ENCODE peak calls at places on chromosomes 5 and 9, in seven cellular contexts. V is Peyer's patch, K is uterus, W is tibial nerve, E is heart left ventricle, M is HCT116, P is IMR-90. R is an unnamed sample.

GRCh38 chr5:172758077-172758835 is 12.7 kb downstream of the DUSP1 start:
- DNase-seq in V (no peak), K (peak; percentile 29), W (no peak), E (no peak), M (no peak), P (peak; percentile 97), R (no peak)

GRCh38 chr5:172444110-172444510 is 10.2 kb downstream of the SH3PXD2B start:
- DNase-seq in V (no peak), K (no peak), W (no peak), E (no peak), M (no peak), P (peak; percentile 78), R (peak; percentile 85)

GRCh38 chr5:69517763-69518212 is 25.2 kb downstream of the OCLN start:
- DNase-seq in V (no peak), K (no peak), W (no peak), E (no peak), M (no peak), P (peak; percentile 40), R (no peak)

GRCh38 chr5:543351-543750 is 19.1 kb upstream of the SLC9A3 start:
- DNase-seq in V (no peak), K (no peak), W (no peak), E (no peak), M (no peak), P (no peak), R (no peak)

GRCh38 chr9:103397868-103398600 is 402.9 kb downstream of the CYLC2 start:
- DNase-seq in V (no peak), K (no peak), W (no peak), E (no peak), M (peak; percentile 7), P (no peak), R (no peak)

GRCh38 chr5:103466494-103466893 is 96.1 kb downstream of the NUDT12 start:
- DNase-seq in V (no peak), K (no peak), W (no peak), E (no peak), M (no peak), P (peak; percentile 62), R (no peak)

GRCh38 chr9:121619566-121619965 is 31.9 kb upstream of the DAB2IP start:
- DNase-seq in V (no peak), K (no peak), W (no peak), E (no peak), M (no peak), P (no peak), R (no peak)

GRCh38 chr9:88782931-88783451 is 208.3 kb upstream of the S1PR3 start:
- DNase-seq in V (no peak), K (no peak), W (no peak), E (no peak), M (no peak), P (peak; percentile 48), R (no peak)

GRCh38 chr5:132263548-132264261 is 6.2 kb downstream of the PDLIM4 start:
- DNase-seq in V (peak; percentile 17), K (peak; percentile 85), W (peak; percentile 8), E (peak; percentile 21), M (no peak), P (peak; percentile 94), R (peak; percentile 14)

GRCh38 chr5:108884736-108885135 is 137.0 kb downstream of the FER start:
- DNase-seq in V (no peak), K (no peak), W (no peak), E (no peak), M (no peak), P (peak; percentile 68), R (no peak)

GRCh38 chr5:83595217-83595616 is 123.7 kb downstream of the VCAN start:
- DNase-seq in V (no peak), K (no peak), W (no peak), E (no peak), M (no peak), P (no peak), R (no peak)

GRCh38 chr9:32350682-32351081 is 33.8 kb upstream of the ACO1 start:
- DNase-seq in V (no peak), K (no peak), W (no peak), E (no peak), M (peak; percentile 10), P (peak; percentile 17), R (no peak)

GRCh38 chr9:110030632-110031031 is 177.3 kb downstream of the C9orf152 start:
- DNase-seq in V (no peak), K (no peak), W (no peak), E (no peak), M (no peak), P (peak; percentile 66), R (no peak)

GRCh38 chr5:134550271-134551214 is 25.1 kb downstream of the JADE2 start:
- DNase-seq in V (peak; percentile 75), K (no peak), W (no peak), E (no peak), M (no peak), P (peak; percentile 59), R (no peak)

GRCh38 chr5:155943516-155944407 is 383.2 kb upstream of the SGCD start:
- DNase-seq in V (no peak), K (peak; percentile 44), W (peak; percentile 28), E (peak; percentile 28), M (no peak), P (peak; percentile 70), R (no peak)

GRCh38 chr9:127280880-127281660 is 16.5 kb downstream of the GARNL3 start:
- DNase-seq in V (no peak), K (no peak), W (no peak), E (no peak), M (no peak), P (no peak), R (no peak)

GRCh38 chr5:147532157-147532556 is 22.3 kb upstream of the DPYSL3 start:
- DNase-seq in V (no peak), K (no peak), W (no peak), E (no peak), M (no peak), P (no peak), R (no peak)

GRCh38 chr5:5359623-5360022 is 62.9 kb upstream of the ICE1 start:
- DNase-seq in V (no peak), K (no peak), W (no peak), E (no peak), M (no peak), P (no peak), R (no peak)

GRCh38 chr9:134053941-134054761 is 13.7 kb downstream of the BRD3 start:
- DNase-seq in V (no peak), K (no peak), W (no peak), E (no peak), M (no peak), P (no peak), R (no peak)

DNA sequence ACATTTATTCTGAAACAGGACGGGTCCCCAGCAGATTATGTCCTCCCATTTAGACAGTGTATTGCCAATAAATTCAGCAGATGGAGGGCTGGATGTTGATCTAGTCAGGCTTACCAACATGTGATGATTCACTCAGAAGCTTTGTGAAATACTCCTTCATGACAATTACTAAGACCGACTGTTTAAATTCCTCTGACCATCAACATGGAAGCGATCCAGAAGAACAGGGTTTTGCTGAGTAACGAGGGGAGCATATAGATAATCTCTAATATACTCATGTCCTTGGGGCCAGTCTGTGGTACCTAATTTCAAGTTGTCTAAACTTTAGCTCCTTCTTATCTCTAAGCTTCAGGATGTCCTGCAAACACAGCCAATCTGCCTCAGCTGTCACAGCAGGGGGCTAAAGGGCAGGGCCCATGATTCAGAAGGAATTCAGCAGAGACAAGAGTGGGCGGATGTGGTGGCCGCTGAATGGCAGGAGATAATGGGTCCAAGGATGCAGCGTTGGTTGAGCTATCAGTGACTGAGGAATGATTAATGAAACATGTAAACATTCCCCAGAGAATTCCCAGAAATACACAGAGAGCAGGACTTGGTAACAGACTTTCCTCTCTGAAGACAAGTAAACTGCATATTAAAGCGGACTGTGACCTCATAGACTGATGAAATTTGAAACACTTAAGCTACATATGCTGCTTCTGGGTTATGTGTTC is 109.4 kb downstream of the ANKRD55 start:
- DNase-seq in V (no peak), K (peak; percentile 67), W (no peak), E (peak; percentile 45), M (peak; percentile 91), P (peak; percentile 100), R (peak; percentile 43)
- TF ChIP-seq POLR2A in V (no peak), K (no peak), W (no peak), E (no peak), M (no peak), P (no peak), R (no peak)

GRCh38 chr5:177356756-177357458 is 817 bp upstream of the RGS14 start:
- DNase-seq in V (no peak), K (no peak), W (no peak), E (no peak), M (no peak), P (no peak), R (no peak)

GRCh38 chr5:177357459-177358332 is at the start of gene RGS14:
- DNase-seq in V (peak; percentile 73), K (no peak), W (peak; percentile 27), E (peak; percentile 38), M (no peak), P (peak; percentile 47), R (peak; percentile 87)

GRCh38 chr5:177359860-177360259 is 2.1 kb downstream of the RGS14 start:
- DNase-seq in V (no peak), K (no peak), W (no peak), E (no peak), M (no peak), P (no peak), R (no peak)

GRCh38 chr5:177359451-177359851 is 1.7 kb downstream of the RGS14 start:
- DNase-seq in V (no peak), K (no peak), W (no peak), E (no peak), M (no peak), P (no peak), R (no peak)

GRCh38 chr5:177358333-177358939 is 712 bp downstream of the RGS14 start:
- DNase-seq in V (no peak), K (no peak), W (no peak), E (no peak), M (no peak), P (no peak), R (no peak)
- H3K4me3 ChIP-seq in V (peak overlapping the region; percentile 78), K (no peak overlapping the region), W (no peak overlapping the region), E (peak overlapping the region; percentile 17), M (no peak overlapping the region), P (no peak overlapping the region), R (no peak overlapping the region)

GRCh38 chr9:124818431-124819281 is 34.6 kb upstream of the WDR38 start:
- DNase-seq in V (no peak), K (no peak), W (no peak), E (no peak), M (peak; percentile 82), P (peak; percentile 74), R (no peak)
- TF ChIP-seq POLR2A in V (no peak), K (no peak), W (no peak), E (no peak), M (no peak), P (no peak), R (no peak)

DNA sequence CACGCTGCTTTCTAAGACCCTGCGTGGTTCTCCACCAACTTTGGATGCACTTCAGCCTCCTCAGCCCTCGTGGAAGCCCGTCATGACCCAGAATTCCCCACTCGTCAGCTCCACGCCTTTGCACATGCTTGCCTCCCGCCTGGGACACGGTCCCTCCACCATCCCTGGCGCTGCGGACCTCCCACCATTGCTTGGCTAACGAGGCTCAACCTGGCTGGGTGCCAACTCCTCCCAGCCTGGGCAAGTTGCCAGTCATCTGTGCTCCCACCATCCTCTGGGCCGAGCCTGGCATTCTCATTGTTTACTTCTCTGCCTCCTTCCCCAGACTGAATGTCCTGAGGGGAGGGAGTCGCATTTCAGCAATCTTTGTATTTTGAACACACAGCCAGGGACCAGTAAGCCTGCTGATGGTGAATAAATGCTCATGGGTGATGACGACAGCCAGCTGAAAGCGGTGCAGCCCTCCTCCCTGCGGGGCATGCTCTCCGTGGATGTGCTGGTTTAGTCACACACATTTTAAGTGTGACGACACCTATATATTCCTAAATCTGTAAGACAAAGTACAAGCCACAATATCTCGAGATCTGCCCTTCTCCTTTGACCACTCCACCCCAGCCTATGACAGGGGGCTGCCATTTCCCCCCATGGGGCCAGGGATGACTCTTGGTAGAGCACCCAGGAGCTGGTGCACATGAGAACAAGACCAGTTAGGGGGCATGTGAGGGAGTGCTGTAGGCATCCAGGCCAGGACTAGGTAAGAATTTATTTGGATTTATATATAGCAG is 37.6 kb downstream of the ANKRD33B start:
- DNase-seq in V (peak; percentile 45), K (peak; percentile 87), W (peak; percentile 85), E (peak; percentile 89), M (peak; percentile 16), P (peak; percentile 91), R (peak; percentile 98)
- H3K4me3 ChIP-seq in V (peak overlapping the region; percentile 26), K (no peak overlapping the region), W (no peak overlapping the region), E (no peak overlapping the region), M (peak overlapping the region; percentile 20), P (no peak overlapping the region), R (no peak overlapping the region)

R was measured in lower leg skin.